ENCODE peak calls at places on chromosomes 16 and 17, in eight cellular contexts. Y, F, E, U, M, Q, P and X are unnamed samples.

GRCh38 chr17:74520790-74521480 is 10.3 kb downstream of the CD300LB start:
- DNase-seq in Y (no peak), F (no peak), E (no peak), U (no peak), M (no peak), Q (no peak), P (no peak), X (peak; percentile 66)

GRCh38 chr17:72970794-72971512 is 121.5 kb downstream of the SLC39A11 start:
- DNase-seq in Y (no peak), F (no peak), E (no peak), U (no peak), M (no peak), Q (no peak), P (no peak), X (no peak)

GRCh38 chr16:87603684-87604571 is 1.6 kb downstream of the JPH3 start:
- DNase-seq in Y (no peak), F (no peak), E (peak; percentile 45), U (no peak), M (no peak), Q (no peak), P (no peak), X (no peak)

GRCh38 chr16:75207831-75208230 is 870 bp upstream of the CTRB2 start:
- DNase-seq in Y (no peak), F (no peak), E (no peak), U (no peak), M (no peak), Q (no peak), P (no peak), X (no peak)

GRCh38 chr17:27424941-27425340 is 31.3 kb upstream of the KSR1 start:
- DNase-seq in Y (no peak), F (no peak), E (no peak), U (no peak), M (no peak), Q (no peak), P (no peak), X (no peak)

GRCh38 chr17:17236295-17237025 is 508 bp downstream of the FLCN start:
- DNase-seq in Y (no peak), F (no peak), E (peak; percentile 24), U (no peak), M (no peak), Q (no peak), P (no peak), X (peak; percentile 36)

GRCh38 chr16:87434146-87434667 is 42.1 kb downstream of the MAP1LC3B start:
- DNase-seq in Y (no peak), F (no peak), E (no peak), U (no peak), M (no peak), Q (no peak), P (peak; percentile 10), X (no peak)

GRCh38 chr16:85055503-85056210 is 28.1 kb downstream of the KIAA0513 start:
- DNase-seq in Y (no peak), F (peak; percentile 59), E (no peak), U (no peak), M (no peak), Q (peak; percentile 77), P (peak; percentile 55), X (peak; percentile 40)

GRCh38 chr16:51875834-51876725 is 670.9 kb downstream of the TOX3 start:
- DNase-seq in Y (no peak), F (no peak), E (peak; percentile 17), U (no peak), M (peak; percentile 43), Q (no peak), P (no peak), X (no peak)

GRCh38 chr17:12691173-12691572 is 25.5 kb downstream of the MYOCD start:
- DNase-seq in Y (no peak), F (no peak), E (no peak), U (no peak), M (no peak), Q (no peak), P (no peak), X (no peak)

GRCh38 chr17:57461082-57461481 is 204.8 kb downstream of the MSI2 start:
- DNase-seq in Y (no peak), F (no peak), E (no peak), U (no peak), M (no peak), Q (no peak), P (no peak), X (no peak)

GRCh38 chr16:51666821-51667220 is 515.8 kb upstream of the SALL1 start:
- DNase-seq in Y (peak; percentile 7), F (no peak), E (no peak), U (no peak), M (no peak), Q (no peak), P (no peak), X (no peak)

GRCh38 chr17:20955437-20956323 is 87.1 kb downstream of the USP22 start:
- DNase-seq in Y (peak; percentile 15), F (no peak), E (no peak), U (no peak), M (no peak), Q (no peak), P (no peak), X (peak; percentile 76)

GRCh38 chr17:43609613-43610385 is 51.9 kb downstream of the MEOX1 start:
- DNase-seq in Y (no peak), F (no peak), E (no peak), U (no peak), M (no peak), Q (no peak), P (no peak), X (no peak)

GRCh38 chr17:7716299-7716886 is 1.2 kb upstream of the DNAH2 start:
- DNase-seq in Y (no peak), F (no peak), E (no peak), U (no peak), M (peak; percentile 35), Q (no peak), P (no peak), X (no peak)

GRCh38 chr17:79872762-79873161 is 33.5 kb upstream of the CBX4 start:
- DNase-seq in Y (no peak), F (no peak), E (no peak), U (no peak), M (no peak), Q (no peak), P (peak; percentile 1), X (no peak)

GRCh38 chr17:79871131-79871530 is 31.9 kb upstream of the CBX4 start:
- DNase-seq in Y (no peak), F (no peak), E (no peak), U (no peak), M (no peak), Q (no peak), P (peak; percentile 10), X (no peak)

GRCh38 chr17:79873583-79873982 is 34.3 kb upstream of the CBX4 start:
- DNase-seq in Y (no peak), F (no peak), E (no peak), U (no peak), M (no peak), Q (no peak), P (no peak), X (no peak)

GRCh38 chr17:79875511-79875910 is 36.3 kb upstream of the CBX4 start:
- DNase-seq in Y (no peak), F (no peak), E (no peak), U (no peak), M (no peak), Q (no peak), P (no peak), X (peak; percentile 28)

DNA sequence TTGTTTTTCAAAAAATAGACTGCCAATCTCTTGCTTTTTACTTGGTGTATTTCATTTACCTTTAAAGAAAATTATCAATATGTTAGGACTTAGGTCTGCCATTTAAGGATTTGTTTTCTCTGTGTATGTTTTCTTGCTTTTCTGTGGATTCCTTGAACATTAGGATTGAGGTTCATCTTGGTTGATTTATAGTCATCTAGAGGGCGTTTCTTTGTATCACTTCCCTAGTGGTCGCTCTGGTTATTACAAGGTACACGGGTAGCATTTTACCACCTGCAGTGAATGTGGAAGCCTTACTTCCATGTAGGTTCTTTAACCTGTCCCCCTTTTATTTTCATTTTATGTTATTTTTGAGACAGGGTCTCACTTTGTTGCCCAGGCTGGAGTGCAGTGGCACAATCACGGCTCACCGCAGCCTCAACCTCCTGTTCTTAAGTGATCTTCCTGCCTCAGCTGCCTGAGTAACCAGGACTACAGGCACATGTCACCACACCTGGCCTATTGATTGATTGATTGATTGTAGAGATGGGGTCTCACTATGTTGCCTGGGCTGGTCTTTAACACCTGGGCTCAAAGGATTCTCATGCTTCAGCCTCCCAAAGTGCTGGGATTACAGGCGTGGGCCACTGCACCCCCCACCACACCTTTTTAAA is 35.2 kb upstream of the CBX4 start:
- DNase-seq in Y (no peak), F (no peak), E (no peak), U (no peak), M (no peak), Q (no peak), P (peak; percentile 2), X (peak; percentile 75)
- TF ChIP-seq CTCF in Y (peak; percentile 45), F (peak; percentile 42), E (no peak), U (peak; percentile 69), M (peak; percentile 67), Q (peak; percentile 62), P (peak; percentile 23), X (peak; percentile 81)

DNA sequence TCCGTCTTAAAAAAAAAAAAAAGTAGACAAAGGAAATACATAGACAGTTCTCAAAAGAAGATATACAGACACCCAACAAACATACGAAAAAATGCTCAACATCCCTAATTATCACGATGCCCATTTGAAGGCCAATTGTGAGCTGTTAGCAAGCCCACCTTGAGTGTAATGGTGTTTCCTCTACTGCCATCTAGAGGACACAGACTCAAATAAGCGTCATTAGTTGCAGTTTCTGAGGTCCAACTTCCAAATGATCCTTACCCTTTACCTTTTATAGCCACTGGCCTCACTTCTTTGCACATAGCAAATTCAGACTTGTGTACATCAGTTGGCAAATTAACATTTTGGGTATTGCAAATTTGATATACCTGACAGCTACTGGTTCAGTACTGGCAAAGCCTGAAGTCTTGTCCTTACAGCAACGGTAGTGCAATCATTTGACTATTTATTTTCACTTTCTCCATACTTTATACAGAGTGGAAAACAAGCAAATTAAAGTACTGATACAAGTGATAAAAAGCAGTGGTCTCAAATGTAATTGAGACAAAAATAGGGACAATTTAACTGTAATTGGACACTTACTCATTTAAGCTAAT is 536.3 kb upstream of the EEF2KMT start:
- DNase-seq in Y (no peak), F (no peak), E (no peak), U (no peak), M (no peak), Q (no peak), P (no peak), X (peak; percentile 35)
- TF ChIP-seq CTCF in Y (peak; percentile 7), F (peak; percentile 46), E (peak; percentile 17), U (peak; percentile 84), M (peak; percentile 78), Q (peak; percentile 59), P (no peak), X (peak; percentile 54)

DNA sequence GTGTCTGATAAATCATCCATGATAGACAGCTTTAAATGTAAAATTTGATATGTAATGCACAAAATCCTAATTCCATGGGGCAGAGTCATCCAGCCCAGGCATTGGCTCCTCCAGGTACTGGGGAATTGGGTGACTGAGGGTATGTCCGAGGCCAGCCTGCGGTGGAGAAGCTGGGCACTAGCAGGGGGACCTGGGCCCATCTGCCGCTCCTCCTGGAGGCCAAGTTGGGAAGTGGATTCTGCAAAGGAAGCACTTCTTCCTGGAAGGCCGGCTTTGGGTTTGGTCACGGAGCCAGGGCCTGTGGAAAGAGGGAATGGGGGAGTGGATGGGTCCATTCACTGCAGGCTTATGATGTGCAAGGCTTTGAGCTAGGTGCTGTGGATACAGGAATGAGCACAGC is 85.8 kb downstream of the GNAO1 start:
- DNase-seq in Y (no peak), F (no peak), E (peak; percentile 76), U (peak; percentile 60), M (peak; percentile 73), Q (no peak), P (no peak), X (peak; percentile 18)
- TF ChIP-seq CTCF in Y (no peak), F (no peak), E (peak; percentile 33), U (peak; percentile 67), M (peak; percentile 75), Q (peak; percentile 2), P (no peak), X (peak; percentile 43)

GRCh38 chr17:37791434-37791833 is 46.6 kb upstream of the HNF1B start:
- DNase-seq in Y (peak; percentile 65), F (no peak), E (peak; percentile 30), U (peak; percentile 17), M (peak; percentile 46), Q (peak; percentile 57), P (no peak), X (peak; percentile 24)
- TF ChIP-seq CTCF in Y (peak; percentile 59), F (peak; percentile 45), E (peak; percentile 73), U (peak; percentile 70), M (peak; percentile 80), Q (peak; percentile 71), P (peak; percentile 13), X (peak; percentile 66)